ENCODE peak calls at places on chromosomes 3 and 15, in four cellular contexts. W is endothelial cell, E is IMR-90, G is AG04450. P is an unnamed sample.

GRCh38 chr15:96421211-96421610 is 90.7 kb downstream of the NR2F2 start:
- DNase-seq in W (no peak), G (peak; percentile 6), E (peak; percentile 61), P (no peak)

GRCh38 chr3:31980530-31981205 is 394 bp downstream of the OSBPL10 start:
- DNase-seq in G (no peak), W (peak; percentile 70), E (peak; percentile 54), P (peak; percentile 53)

GRCh38 chr3:81452406-81452805 is 309.0 kb downstream of the GBE1 start:
- DNase-seq in G (no peak), W (no peak), E (no peak), P (no peak)

GRCh38 chr3:57006949-57007419 is 53.5 kb upstream of the SPATA12 start:
- DNase-seq in W (peak; percentile 30), G (no peak), E (peak; percentile 34), P (no peak)

GRCh38 chr3:25428003-25428861 is at the start of gene RARB:
- DNase-seq in W (peak; percentile 39), E (peak; percentile 81), G (peak; percentile 41), P (peak; percentile 5)

GRCh38 chr3:66609660-66610547 is 109.1 kb upstream of the LRIG1 start:
- DNase-seq in E (peak; percentile 90), W (no peak), G (peak; percentile 76), P (no peak)

GRCh38 chr3:194808709-194809108 is 123.0 kb downstream of the FAM43A start:
- DNase-seq in W (no peak), E (peak; percentile 12), G (no peak), P (no peak)

GRCh38 chr15:68370768-68371151 is 61.2 kb downstream of the ITGA11 start:
- DNase-seq in W (no peak), G (no peak), E (no peak), P (no peak)

GRCh38 chr3:14645453-14645852 is 6.1 kb upstream of the CCDC174 start:
- DNase-seq in W (no peak), G (no peak), E (no peak), P (no peak)

GRCh38 chr3:104989878-104990277 is 376.8 kb upstream of the ALCAM start:
- DNase-seq in G (no peak), E (peak; percentile 1), W (no peak), P (no peak)

DNA sequence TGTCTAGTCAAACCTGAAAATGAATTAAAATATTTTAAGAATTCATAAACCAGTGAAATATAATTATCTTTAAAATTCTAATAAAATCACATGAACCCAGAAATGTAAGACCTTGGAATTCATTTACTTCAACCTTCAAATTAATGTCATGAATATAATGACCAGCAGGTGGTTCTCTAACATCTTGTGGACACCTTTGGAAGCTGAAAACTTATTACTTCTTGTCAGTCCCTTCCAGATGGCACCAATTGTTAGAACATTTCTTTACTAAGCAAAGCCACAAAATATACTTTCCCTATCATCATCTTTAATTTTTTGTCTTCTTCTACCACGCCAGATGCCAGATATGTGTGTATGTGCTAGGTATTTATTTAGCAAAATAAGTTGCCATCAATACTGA is 240.0 kb downstream of the MBNL1 start:
- DNase-seq in W (no peak), G (no peak), E (no peak), P (no peak)
- TF ChIP-seq CTCF in W (peak; percentile 72), G (no peak), E (no peak), P (peak; percentile 33)

GRCh38 chr3:180980612-180981011 is 8.9 kb downstream of the DNAJC19 start:
- DNase-seq in E (peak; percentile 64), W (no peak), G (peak; percentile 8), P (no peak)
- TF ChIP-seq CTCF in E (no peak), W (no peak), G (no peak), P (no peak)

GRCh38 chr15:59315914-59316428 is 56.7 kb downstream of the MYO1E start:
- DNase-seq in W (no peak), E (peak; percentile 51), G (no peak), P (no peak)

GRCh38 chr15:59322056-59322755 is 50.5 kb downstream of the MYO1E start:
- DNase-seq in W (no peak), G (no peak), E (no peak), P (no peak)

GRCh38 chr15:59326856-59327255 is 45.8 kb downstream of the MYO1E start:
- DNase-seq in G (no peak), E (no peak), W (no peak), P (no peak)

GRCh38 chr15:59317211-59317610 is 55.5 kb downstream of the MYO1E start:
- DNase-seq in W (no peak), G (no peak), E (peak; percentile 44), P (no peak)

DNA sequence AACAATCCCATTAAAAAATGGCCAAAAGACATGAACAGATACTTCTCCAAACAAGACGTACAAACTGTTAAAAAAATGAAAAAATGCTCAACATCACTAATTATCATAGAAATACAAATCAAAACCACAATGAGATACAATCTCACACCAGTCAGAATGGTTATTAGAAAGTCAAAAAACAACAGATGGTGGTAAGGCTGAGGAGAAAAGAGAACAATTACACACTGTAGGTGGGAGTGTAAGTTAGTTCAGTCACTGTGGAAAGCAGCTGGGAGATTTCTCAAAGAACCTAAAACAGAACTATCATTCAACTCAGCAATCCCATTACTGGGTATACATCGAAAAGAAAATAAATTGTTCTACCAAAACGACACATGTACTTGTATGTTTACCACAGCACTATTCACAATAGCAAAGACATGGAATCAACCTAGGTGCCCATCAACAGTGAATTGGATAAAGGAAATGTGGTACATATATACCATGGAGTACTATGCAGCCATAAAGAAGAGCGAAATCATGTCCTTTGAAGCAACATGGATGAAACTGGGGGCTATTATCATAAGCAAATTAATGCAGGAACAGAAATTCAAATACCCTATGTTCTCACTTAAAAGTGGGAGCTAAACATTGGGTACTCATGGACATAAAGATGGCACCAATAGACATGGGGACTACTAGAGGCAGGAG is 51.5 kb downstream of the MYO1E start:
- DNase-seq in G (no peak), W (no peak), E (no peak), P (no peak)
- TF ChIP-seq CTCF in G (no peak), W (no peak), E (no peak), P (no peak)

GRCh38 chr3:33980252-33980651 is 181.8 kb downstream of the PDCD6IP start:
- DNase-seq in W (no peak), G (peak; percentile 67), E (peak; percentile 85), P (no peak)
- TF ChIP-seq CTCF in W (no peak), G (peak; percentile 76), E (peak; percentile 71), P (no peak)

DNA sequence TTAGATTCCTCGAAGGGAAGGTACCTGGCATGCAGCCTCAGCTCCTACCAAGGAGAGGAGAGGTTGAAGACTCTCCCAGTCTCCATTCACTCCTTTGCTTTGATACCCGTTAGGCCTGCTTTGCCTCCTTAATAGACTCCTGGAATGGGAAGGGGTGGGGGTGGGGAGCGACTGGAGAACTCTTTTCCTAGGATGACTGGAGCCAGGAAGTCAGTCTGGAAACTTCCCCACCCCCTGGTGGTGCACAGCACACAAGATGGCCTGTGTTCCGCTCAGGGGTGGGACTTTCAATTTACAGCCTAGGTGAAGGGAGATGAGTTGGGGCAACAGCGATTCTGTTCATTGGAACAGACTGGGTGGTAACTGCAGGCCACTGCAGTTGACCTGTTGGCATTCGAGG is 21.4 kb upstream of the CELF6 start:
- DNase-seq in W (peak; percentile 70), E (no peak), G (no peak), P (no peak)
- TF ChIP-seq CTCF in W (peak; percentile 65), E (peak; percentile 7), G (peak; percentile 28), P (no peak)

DNA sequence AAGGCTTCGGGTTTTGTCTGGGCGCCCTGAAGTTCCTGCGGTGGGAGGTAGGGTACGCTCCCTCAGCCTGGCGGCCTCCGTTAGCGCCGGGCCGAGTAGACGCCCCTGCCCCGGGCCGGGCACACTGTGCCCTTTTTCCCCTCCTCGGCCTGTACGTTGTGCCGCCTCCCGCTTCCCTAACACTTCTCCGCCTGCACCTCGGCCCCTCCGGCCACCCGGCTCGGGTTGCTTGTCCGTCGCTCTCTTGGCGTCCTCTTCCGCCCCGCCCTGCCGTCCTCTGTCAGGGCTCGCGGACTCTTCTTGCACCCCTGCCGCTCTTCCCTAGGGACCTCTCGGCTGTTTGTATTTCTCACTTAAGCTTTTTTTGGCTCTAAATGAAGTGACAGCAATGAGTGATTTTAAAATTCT is 384 bp downstream of the KNL1 start:
- DNase-seq in E (peak; percentile 16), G (no peak), W (peak; percentile 65), P (no peak)
- TF ChIP-seq CTCF in E (no peak), G (peak; percentile 19), W (no peak), P (peak; percentile 23)

DNA sequence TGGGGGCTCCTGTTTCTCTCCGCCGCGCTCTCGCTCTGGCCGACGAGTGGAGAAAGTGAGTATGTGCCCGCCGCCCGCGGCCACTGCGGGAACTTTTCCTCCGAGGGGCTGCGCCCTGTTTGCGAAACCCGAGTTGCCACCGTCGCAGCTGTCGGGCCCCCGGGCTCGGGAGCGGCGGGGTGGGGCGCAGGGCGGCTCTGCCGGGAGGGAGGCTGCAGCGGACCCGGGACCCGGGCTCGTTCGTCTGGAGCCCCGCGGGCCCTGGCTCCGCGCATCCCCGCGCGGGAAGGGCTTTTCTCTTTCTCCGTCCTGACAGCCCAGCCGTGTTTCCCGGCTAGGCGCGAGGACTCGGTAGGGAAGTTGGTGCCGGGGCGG is 1.3 kb downstream of the IGF1R start:
- DNase-seq in E (no peak), G (no peak), W (peak; percentile 38), P (peak; percentile 61)
- TF ChIP-seq CTCF in E (peak; percentile 14), G (peak; percentile 21), W (no peak), P (no peak)

GRCh38 chr3:129736070-129736469 is 129.6 kb upstream of the PLXND1 start:
- DNase-seq in E (no peak), G (no peak), W (no peak), P (no peak)

GRCh38 chr3:129735638-129736037 is 129.2 kb upstream of the PLXND1 start:
- DNase-seq in G (no peak), E (no peak), W (no peak), P (no peak)

GRCh38 chr3:129738189-129738588 is 131.7 kb upstream of the PLXND1 start:
- DNase-seq in G (no peak), E (no peak), W (no peak), P (no peak)

GRCh38 chr3:129732200-129732876 is 125.9 kb upstream of the PLXND1 start:
- DNase-seq in E (peak; percentile 75), W (no peak), G (no peak), P (no peak)

DNA sequence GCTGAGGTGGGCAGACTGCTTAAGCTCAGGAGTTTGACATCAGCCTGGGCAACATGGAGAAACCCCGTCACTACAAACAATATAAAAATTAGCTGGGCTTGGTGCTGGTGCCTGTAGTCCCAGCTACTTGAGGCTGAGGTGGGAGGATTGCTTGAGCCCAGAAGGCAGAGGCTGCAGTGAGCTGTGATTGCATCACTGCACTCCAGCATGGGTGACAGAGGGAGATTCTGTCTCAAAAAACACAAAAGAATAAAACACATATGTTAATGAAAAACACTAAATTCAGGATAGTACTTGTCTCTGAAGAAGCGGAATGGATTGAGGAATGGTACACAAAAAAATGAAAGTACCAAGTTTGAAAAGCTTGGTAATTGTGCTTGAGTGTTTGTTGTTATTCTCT is 128.0 kb upstream of the PLXND1 start:
- DNase-seq in E (no peak), G (no peak), W (no peak), P (no peak)
- TF ChIP-seq CTCF in E (no peak), G (no peak), W (no peak), P (no peak)